ENCODE peak calls at places on chromosome 13, in four cellular contexts. One of them, this sample, is unnamed.

GRCh38 chr13:97471721-97472120 is 37.8 kb downstream of the RAP2A start:
- DNase-seq in neuronal stem cell: no peak
- DNase-seq in IMR-90: peak; percentile 4
- DNase-seq in H1: no peak
- DNase-seq in this sample: no peak

GRCh38 chr13:24502567-24503375 is 9.8 kb downstream of the PARP4 start:
- DNase-seq in neuronal stem cell: peak; percentile 24
- DNase-seq in H1: no peak
- DNase-seq in IMR-90: peak; percentile 53
- DNase-seq in this sample: peak; percentile 8

GRCh38 chr13:63436288-63436687 is 2020.6 kb upstream of the PCDH20 start:
- DNase-seq in neuronal stem cell: no peak
- DNase-seq in H1: no peak
- DNase-seq in IMR-90: no peak
- DNase-seq in this sample: no peak

GRCh38 chr13:102729560-102730275 is 34.9 kb upstream of the METTL21C start:
- DNase-seq in neuronal stem cell: no peak
- DNase-seq in H1: no peak
- DNase-seq in IMR-90: peak; percentile 78
- DNase-seq in this sample: no peak

GRCh38 chr13:93730780-93731179 is 504.2 kb downstream of the GPC6 start:
- DNase-seq in IMR-90: peak; percentile 36
- DNase-seq in neuronal stem cell: no peak
- DNase-seq in H1: no peak
- DNase-seq in this sample: no peak

GRCh38 chr13:25971499-25972145 is 80.2 kb downstream of the SHISA2 start:
- DNase-seq in IMR-90: no peak
- DNase-seq in neuronal stem cell: no peak
- DNase-seq in H1: no peak
- DNase-seq in this sample: no peak

GRCh38 chr13:73598021-73598712 is 536.0 kb downstream of the KLF12 start:
- DNase-seq in neuronal stem cell: no peak
- DNase-seq in IMR-90: peak; percentile 82
- DNase-seq in H1: no peak
- DNase-seq in this sample: peak; percentile 98

GRCh38 chr13:39259371-39259770 is 221.1 kb downstream of the NHLRC3 start:
- DNase-seq in neuronal stem cell: no peak
- DNase-seq in IMR-90: no peak
- DNase-seq in H1: no peak
- DNase-seq in this sample: no peak

GRCh38 chr13:46603165-46603603 is 50.2 kb downstream of the LRCH1 start:
- DNase-seq in H1: no peak
- DNase-seq in IMR-90: no peak
- DNase-seq in neuronal stem cell: no peak
- DNase-seq in this sample: peak; percentile 51

GRCh38 chr13:50901701-50902100 is 7.9 kb upstream of the RNASEH2B start:
- DNase-seq in H1: no peak
- DNase-seq in IMR-90: no peak
- DNase-seq in neuronal stem cell: no peak
- DNase-seq in this sample: no peak

GRCh38 chr13:84192125-84192524 is 309.9 kb upstream of the SLITRK1 start:
- DNase-seq in H1: no peak
- DNase-seq in IMR-90: peak; percentile 76
- DNase-seq in neuronal stem cell: no peak
- DNase-seq in this sample: peak; percentile 47

GRCh38 chr13:91574756-91575155 is 176.3 kb downstream of the GPC5 start:
- DNase-seq in H1: no peak
- DNase-seq in neuronal stem cell: no peak
- DNase-seq in IMR-90: peak; percentile 33
- DNase-seq in this sample: no peak

GRCh38 chr13:76489299-76489698 is 396.9 kb downstream of the KCTD12 start:
- DNase-seq in H1: no peak
- DNase-seq in neuronal stem cell: no peak
- DNase-seq in IMR-90: no peak
- DNase-seq in this sample: no peak

GRCh38 chr13:58434943-58435342 is 803.4 kb downstream of the PCDH17 start:
- DNase-seq in IMR-90: no peak
- DNase-seq in neuronal stem cell: no peak
- DNase-seq in H1: no peak
- DNase-seq in this sample: no peak

GRCh38 chr13:35468195-35468594 is 8.3 kb downstream of the MAB21L1 start:
- DNase-seq in neuronal stem cell: no peak
- DNase-seq in IMR-90: no peak
- DNase-seq in H1: no peak
- DNase-seq in this sample: no peak

GRCh38 chr13:52879950-52880650 is 31.7 kb upstream of the PCDH8 start:
- DNase-seq in IMR-90: no peak
- DNase-seq in H1: peak; percentile 29
- DNase-seq in neuronal stem cell: no peak
- DNase-seq in this sample: no peak
- H3K4me3 ChIP-seq in IMR-90: no peak overlapping the region
- H3K4me3 ChIP-seq in H1: no peak overlapping the region
- H3K4me3 ChIP-seq in neuronal stem cell: no peak overlapping the region
- H3K4me3 ChIP-seq in this sample: no peak overlapping the region

DNA sequence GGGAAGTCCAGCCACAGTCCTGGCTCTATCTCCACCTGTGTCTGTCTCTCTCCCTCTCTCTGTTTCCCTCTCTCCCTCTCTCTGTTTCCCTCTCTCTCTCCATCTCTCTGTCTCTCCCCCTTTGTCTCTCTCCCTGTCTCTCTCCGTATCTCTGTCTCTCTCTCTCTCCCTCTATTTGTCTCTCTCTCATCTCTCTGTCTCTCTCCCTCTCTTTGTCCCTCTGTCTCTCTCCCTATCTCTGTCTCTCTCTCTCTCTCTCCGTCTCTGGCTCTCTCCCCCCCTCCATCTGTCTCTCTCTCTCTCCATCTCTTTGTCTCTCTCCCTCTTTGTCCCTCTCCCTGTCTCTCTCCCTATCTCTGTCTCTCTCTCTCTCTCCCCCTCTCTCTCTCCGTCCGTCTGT is 39.5 kb upstream of the C13orf46 start:
- DNase-seq in IMR-90: no peak
- DNase-seq in neuronal stem cell: no peak
- DNase-seq in H1: no peak
- DNase-seq in this sample: no peak
- H3K79me1 ChIP-seq in IMR-90: peaks cover 24% of the 10 kb centered on the region
- H3K79me1 ChIP-seq in neuronal stem cell: no peaks in the 10 kb centered on the region
- H3K79me1 ChIP-seq in H1: no peaks in the 10 kb centered on the region
- H3K79me1 ChIP-seq in this sample: no peaks in the 10 kb centered on the region

GRCh38 chr13:20848944-20849343 is 53.6 kb downstream of the XPO4 start:
- DNase-seq in H1: no peak
- DNase-seq in neuronal stem cell: no peak
- DNase-seq in IMR-90: peak; percentile 31
- DNase-seq in this sample: no peak
- H3K4me3 ChIP-seq in H1: no peak overlapping the region
- H3K4me3 ChIP-seq in neuronal stem cell: no peak overlapping the region
- H3K4me3 ChIP-seq in IMR-90: no peak overlapping the region
- H3K4me3 ChIP-seq in this sample: no peak overlapping the region

GRCh38 chr13:29540334-29540733 is 55.2 kb downstream of the SLC7A1 start:
- DNase-seq in H1: no peak
- DNase-seq in neuronal stem cell: no peak
- DNase-seq in IMR-90: no peak
- DNase-seq in this sample: peak; percentile 51

GRCh38 chr13:29539866-29540265 is 55.6 kb downstream of the SLC7A1 start:
- DNase-seq in IMR-90: no peak
- DNase-seq in H1: no peak
- DNase-seq in neuronal stem cell: no peak
- DNase-seq in this sample: no peak

GRCh38 chr13:29540799-29541198 is 54.7 kb downstream of the SLC7A1 start:
- DNase-seq in neuronal stem cell: no peak
- DNase-seq in IMR-90: no peak
- DNase-seq in H1: no peak
- DNase-seq in this sample: no peak

GRCh38 chr13:29543230-29544215 is 52.0 kb downstream of the SLC7A1 start:
- DNase-seq in IMR-90: peak; percentile 60
- DNase-seq in H1: peak; percentile 13
- DNase-seq in neuronal stem cell: no peak
- DNase-seq in this sample: peak; percentile 35

DNA sequence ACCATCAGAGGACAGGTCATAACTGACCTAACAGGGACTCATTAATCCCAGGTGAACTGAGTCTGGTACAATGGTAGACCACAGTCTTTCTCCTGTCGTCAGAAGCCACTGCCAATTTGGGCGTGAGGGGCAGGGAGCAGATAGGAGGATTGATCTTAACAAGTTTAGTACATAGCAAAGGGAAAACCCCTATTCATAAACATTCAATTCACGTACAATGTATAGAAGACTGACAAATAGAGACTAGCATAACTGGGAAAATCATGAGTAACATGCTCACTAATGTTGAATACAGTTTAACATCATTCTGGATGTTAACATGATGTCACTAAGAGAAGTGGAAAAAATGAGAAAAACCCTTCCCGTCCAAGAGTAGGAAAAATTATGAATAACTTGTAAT is 54.1 kb downstream of the SLC7A1 start:
- DNase-seq in H1: no peak
- DNase-seq in neuronal stem cell: no peak
- DNase-seq in IMR-90: no peak
- DNase-seq in this sample: no peak
- H3K79me1 ChIP-seq in H1: peaks cover 32% of the 10 kb centered on the region
- H3K79me1 ChIP-seq in neuronal stem cell: peaks cover 2% of the 10 kb centered on the region
- H3K79me1 ChIP-seq in IMR-90: peaks cover 53% of the 10 kb centered on the region
- H3K79me1 ChIP-seq in this sample: peaks cover 6% of the 10 kb centered on the region

GRCh38 chr13:43329702-43330101 is 306.3 kb downstream of the DNAJC15 start:
- DNase-seq in IMR-90: no peak
- DNase-seq in neuronal stem cell: no peak
- DNase-seq in H1: no peak
- DNase-seq in this sample: no peak
- H3K4me3 ChIP-seq in IMR-90: no peak overlapping the region
- H3K4me3 ChIP-seq in neuronal stem cell: no peak overlapping the region
- H3K4me3 ChIP-seq in H1: no peak overlapping the region
- H3K4me3 ChIP-seq in this sample: no peak overlapping the region

GRCh38 chr13:61110804-61111203 is 304.8 kb downstream of the PCDH20 start:
- DNase-seq in H1: no peak
- DNase-seq in neuronal stem cell: no peak
- DNase-seq in IMR-90: no peak
- DNase-seq in this sample: no peak

GRCh38 chr13:61107989-61108388 is 307.7 kb downstream of the PCDH20 start:
- DNase-seq in H1: no peak
- DNase-seq in neuronal stem cell: no peak
- DNase-seq in IMR-90: no peak
- DNase-seq in this sample: no peak

GRCh38 chr13:61109741-61110140 is 305.9 kb downstream of the PCDH20 start:
- DNase-seq in neuronal stem cell: no peak
- DNase-seq in IMR-90: no peak
- DNase-seq in H1: no peak
- DNase-seq in this sample: no peak

GRCh38 chr13:61113140-61113658 is 302.4 kb downstream of the PCDH20 start:
- DNase-seq in neuronal stem cell: no peak
- DNase-seq in H1: no peak
- DNase-seq in IMR-90: no peak
- DNase-seq in this sample: no peak

DNA sequence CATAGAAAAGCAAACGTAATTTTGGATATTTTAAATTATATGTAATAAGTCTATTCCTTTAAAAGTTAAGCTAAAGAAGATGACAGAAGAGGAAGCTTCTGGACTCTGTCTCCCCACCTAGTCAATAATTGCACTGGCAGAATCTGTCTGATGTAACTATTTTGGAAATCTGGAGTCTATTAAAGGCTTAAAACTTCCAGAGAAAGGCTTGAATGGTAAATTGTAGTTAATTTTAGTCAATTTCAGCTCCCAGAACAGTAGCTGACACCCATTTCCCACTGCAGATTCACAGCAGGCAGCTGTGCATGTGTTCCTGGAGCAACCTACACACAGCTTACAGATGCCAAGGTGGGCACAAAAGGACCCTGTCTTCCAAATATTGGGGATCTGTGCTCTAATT is 304.1 kb downstream of the PCDH20 start:
- DNase-seq in IMR-90: no peak
- DNase-seq in H1: no peak
- DNase-seq in neuronal stem cell: no peak
- DNase-seq in this sample: no peak
- H3K79me1 ChIP-seq in IMR-90: no peaks in the 10 kb centered on the region
- H3K79me1 ChIP-seq in H1: no peaks in the 10 kb centered on the region
- H3K79me1 ChIP-seq in neuronal stem cell: no peaks in the 10 kb centered on the region
- H3K79me1 ChIP-seq in this sample: no peaks in the 10 kb centered on the region